ENCODE peak calls at places on chromosome X, in eight cellular contexts. J is upper lobe of left lung, H is suprapubic skin, E is GM12891, F is HCT116, B is endothelial cell of umbilical vein, G is stomach, U is esophagus muscularis mucosa. V is an unnamed sample.

GRCh38 chrX:34146906-34147305 is 14.8 kb upstream of the FAM47A start:
- DNase-seq in J (no peak), H (no peak), E (no peak), F (no peak), B (no peak), G (no peak), U (no peak), V (no peak)

GRCh38 chrX:37405954-37406353 is 56.8 kb downstream of the PRRG1 start:
- DNase-seq in J (no peak), H (no peak), E (no peak), F (no peak), B (peak), G (no peak), U (no peak), V (no peak)

GRCh38 chrX:143121471-143121870 is 95.7 kb downstream of the SPANXN4 start:
- DNase-seq in J (no peak), H (no peak), E (no peak), F (no peak), B (no peak), G (no peak), U (no peak), V (no peak)

GRCh38 chrX:110156167-110156754 is 153.3 kb downstream of the TMEM164 start:
- DNase-seq in J (no peak), H (no peak), E (no peak), F (no peak), B (no peak), G (no peak), U (no peak), V (no peak)

GRCh38 chrX:14027031-14027430 is 2.7 kb downstream of the GEMIN8 start:
- DNase-seq in J (no peak), H (no peak), E (no peak), F (no peak), B (peak), G (no peak), U (no peak), V (no peak)

GRCh38 chrX:46582964-46583363 is 9.4 kb downstream of the CHST7 start:
- DNase-seq in J (no peak), H (no peak), E (no peak), F (no peak), B (peak), G (no peak), U (no peak), V (no peak)

GRCh38 chrX:153669901-153670731 is 3.5 kb downstream of the PNCK start:
- DNase-seq in J (no peak), H (no peak), E (no peak), F (no peak), B (no peak), G (no peak), U (no peak), V (no peak)

GRCh38 chrX:45850775-45851433 is 650.2 kb upstream of the DIPK2B start:
- DNase-seq in J (peak), H (no peak), E (no peak), F (no peak), B (no peak), G (peak), U (no peak), V (no peak)

GRCh38 chrX:11143931-11144678 is 33.0 kb downstream of the HCCS start:
- DNase-seq in J (peak), H (no peak), E (peak), F (peak), B (peak), G (peak), U (no peak), V (peak)

GRCh38 chrX:132118361-132118760 is 9.5 kb downstream of the FRMD7 start:
- DNase-seq in J (no peak), H (no peak), E (no peak), F (peak), B (no peak), G (no peak), U (no peak), V (no peak)

GRCh38 chrX:141176586-141177451 is at the start of gene LDOC1:
- DNase-seq in J (peak), H (peak), E (no peak), F (no peak), B (peak), G (peak), U (peak), V (no peak)

GRCh38 chrX:37349131-37350033 is at the start of gene PRRG1:
- DNase-seq in J (peak), H (peak), E (no peak), F (peak), B (peak), G (peak), U (peak), V (no peak)

GRCh38 chrX:39899876-39900787 is 197.6 kb downstream of the BCOR start:
- DNase-seq in J (no peak), H (no peak), E (no peak), F (no peak), B (no peak), G (no peak), U (no peak), V (no peak)

GRCh38 chrX:153922932-153923857 is 2.9 kb downstream of the ARHGAP4 start:
- DNase-seq in J (peak), H (no peak), E (no peak), F (no peak), B (peak), G (peak), U (no peak), V (no peak)

GRCh38 chrX:12802741-12803140 is 11.5 kb downstream of the PRPS2 start:
- DNase-seq in J (no peak), H (no peak), E (no peak), F (no peak), B (no peak), G (no peak), U (no peak), V (no peak)

GRCh38 chrX:68832101-68832416 is 3.2 kb downstream of the EFNB1 start:
- DNase-seq in J (peak), H (peak), E (peak), F (no peak), B (peak), G (peak), U (no peak), V (no peak)

GRCh38 chrX:93422693-93423092 is 250.7 kb downstream of the NAP1L3 start:
- DNase-seq in J (no peak), H (no peak), E (no peak), F (no peak), B (no peak), G (no peak), U (no peak), V (no peak)

GRCh38 chrX:24229967-24230366 is 80.4 kb downstream of the ZFX start:
- DNase-seq in J (no peak), H (no peak), E (no peak), F (no peak), B (no peak), G (no peak), U (no peak), V (no peak)
- TF ChIP-seq POLR2A in J (no peak), H (no peak), E (no peak), F (no peak), B (no peak), G (no peak), U (no peak), V (no peak)

GRCh38 chrX:82163701-82164100 is 961.8 kb downstream of the SH3BGRL start:
- DNase-seq in J (no peak), H (no peak), E (no peak), F (no peak), B (no peak), G (no peak), U (no peak), V (no peak)
- TF ChIP-seq POLR2AphosphoS5 in J (no peak), H (no peak), E (no peak), F (no peak), B (no peak), G (no peak), U (no peak), V (no peak)

GRCh38 chrX:129772796-129773431 is 6.8 kb upstream of the SASH3 start:
- DNase-seq in J (peak), H (peak), E (no peak), F (no peak), B (no peak), G (peak), U (no peak), V (peak)
- TF ChIP-seq POLR2A in J (peak), H (no peak), E (peak), F (no peak), B (no peak), G (no peak), U (no peak), V (peak)

GRCh38 chrX:74421181-74422028 is at the start of gene SLC16A2:
- DNase-seq in J (peak), H (peak), E (peak), F (no peak), B (peak), G (peak), U (no peak), V (no peak)

GRCh38 chrX:74422029-74422352 is 698 bp downstream of the SLC16A2 start:
- DNase-seq in J (no peak), H (no peak), E (peak), F (no peak), B (no peak), G (no peak), U (no peak), V (no peak)

GRCh38 chrX:74422576-74423288 is 1.4 kb downstream of the SLC16A2 start:
- DNase-seq in J (peak), H (peak), E (peak), F (no peak), B (peak), G (peak), U (no peak), V (no peak)

GRCh38 chrX:74419861-74420193 is 1.5 kb upstream of the SLC16A2 start:
- DNase-seq in J (no peak), H (no peak), E (no peak), F (no peak), B (no peak), G (no peak), U (no peak), V (no peak)

DNA sequence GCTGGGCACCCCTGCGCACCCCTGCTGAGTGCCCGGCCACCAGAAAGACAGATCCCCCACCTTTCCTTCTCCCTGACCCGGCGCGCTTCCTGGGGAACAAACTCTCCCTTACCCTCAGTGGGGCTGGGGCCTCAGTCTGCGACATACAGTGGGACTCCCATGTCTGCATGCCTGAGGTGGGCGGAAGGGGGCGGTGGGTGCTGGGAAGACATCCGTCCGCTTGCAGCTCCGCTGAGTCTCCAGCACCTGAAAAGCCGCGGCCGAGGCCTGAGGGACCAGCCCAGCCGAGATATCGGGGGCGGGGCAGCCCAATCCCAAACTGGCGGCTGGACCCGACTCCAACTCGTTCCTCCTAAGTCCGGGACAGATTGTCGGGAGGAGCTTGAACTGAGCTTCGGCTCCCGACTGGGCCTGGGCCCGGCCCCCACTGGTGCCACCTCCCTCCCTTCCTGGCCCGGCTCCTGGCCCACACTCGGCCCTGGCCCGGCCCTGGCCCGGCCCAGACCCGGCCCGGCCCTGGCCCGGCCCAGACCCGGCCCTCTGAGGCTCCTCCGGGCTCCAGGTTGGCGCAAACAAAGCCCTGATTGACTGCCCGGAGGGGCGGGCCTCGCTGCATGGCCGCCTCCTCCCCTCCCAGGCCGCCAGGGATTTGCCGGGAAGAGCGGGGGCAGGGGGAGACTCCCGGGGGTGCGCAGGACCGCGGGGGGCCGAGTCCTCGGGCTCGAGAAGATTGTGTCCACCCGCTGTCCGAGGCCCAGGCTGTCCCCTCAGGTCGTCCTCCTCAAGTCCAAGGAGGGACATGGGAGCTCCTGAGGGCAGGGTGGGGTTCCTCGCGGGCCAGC is 878 bp upstream of the SLC16A2 start:
- DNase-seq in J (peak), H (peak), E (no peak), F (no peak), B (peak), G (peak), U (no peak), V (no peak)
- TF ChIP-seq POLR2AphosphoS5 in J (no peak), H (no peak), E (no peak), F (no peak), B (no peak), G (no peak), U (no peak), V (no peak)

GRCh38 chrX:3733043-3733430 is 19.6 kb upstream of the PRKX start:
- DNase-seq in J (no peak), H (no peak), E (no peak), F (no peak), B (no peak), G (no peak), U (no peak), V (no peak)
- TF ChIP-seq POLR2A in J (no peak), H (no peak), E (no peak), F (no peak), B (no peak), G (no peak), U (no peak), V (no peak)

GRCh38 chrX:95841863-95842262 is 842.8 kb upstream of the DIAPH2 start:
- DNase-seq in J (no peak), H (no peak), E (no peak), F (no peak), B (no peak), G (no peak), U (no peak), V (no peak)
- TF ChIP-seq POLR2AphosphoS5 in J (no peak), H (no peak), E (no peak), F (no peak), B (no peak), G (no peak), U (no peak), V (no peak)

DNA sequence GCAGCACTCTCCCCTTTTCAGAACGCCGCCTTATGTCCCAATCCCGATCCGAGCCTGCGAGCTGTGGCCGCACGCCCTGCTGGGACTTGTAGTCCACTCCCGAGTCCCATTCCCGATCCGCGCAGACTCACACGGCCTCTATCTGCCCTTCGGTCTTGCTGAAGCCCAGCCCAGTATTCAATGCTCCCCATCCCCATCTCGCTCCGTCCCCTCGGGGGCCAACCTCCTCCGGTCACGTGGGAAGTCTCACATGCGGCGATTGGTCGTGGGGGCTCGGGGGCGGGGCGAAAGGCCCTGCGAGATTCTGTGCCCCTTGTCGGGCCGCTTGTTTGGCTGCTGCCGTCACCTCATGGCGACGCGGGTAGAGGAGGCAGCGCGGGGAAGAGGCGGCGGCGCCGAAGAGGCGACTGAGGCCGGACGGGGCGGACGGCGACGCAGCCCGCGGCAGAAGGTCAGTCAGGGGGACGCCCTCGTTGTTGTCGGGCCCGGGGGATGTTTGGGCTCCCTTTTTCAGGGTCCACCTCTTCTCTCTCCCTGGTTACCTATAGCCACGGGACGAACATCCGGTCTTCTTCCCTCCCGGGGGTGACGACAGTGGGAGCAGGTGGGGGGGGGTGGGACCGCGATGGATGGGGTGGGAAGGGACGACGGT is at the start of gene TXLNG:
- DNase-seq in J (peak), H (peak), E (peak), F (peak), B (peak), G (peak), U (peak), V (peak)
- TF ChIP-seq POLR2A in J (peak), H (no peak), E (peak), F (peak), B (no peak), G (no peak), U (peak), V (peak)

GRCh38 chrX:48896611-48897011 is 957 bp downstream of the TIMM17B start:
- DNase-seq in J (no peak), H (no peak), E (no peak), F (no peak), B (no peak), G (no peak), U (no peak), V (no peak)

GRCh38 chrX:48894891-48895290 is 2.7 kb downstream of the TIMM17B start:
- DNase-seq in J (no peak), H (no peak), E (no peak), F (no peak), B (no peak), G (no peak), U (no peak), V (no peak)

GRCh38 chrX:48897157-48897620 is 379 bp downstream of the TIMM17B start:
- DNase-seq in J (peak), H (peak), E (no peak), F (peak), B (peak), G (peak), U (no peak), V (no peak)

GRCh38 chrX:48899078-48899410 is 1.3 kb downstream of the PQBP1 start:
- DNase-seq in J (no peak), H (no peak), E (no peak), F (no peak), B (no peak), G (no peak), U (no peak), V (no peak)

GRCh38 chrX:48897621-48898306 is at the start of the genes PQBP1 and TIMM17B:
- DNase-seq in J (peak), H (peak), E (peak), F (peak), B (peak), G (peak), U (peak), V (peak)
- TF ChIP-seq POLR2AphosphoS5 in J (peak), H (peak), E (peak), F (peak), B (peak), G (peak), U (peak), V (peak)

V was measured in GM12892.